ENCODE peak calls at places on chromosomes 4 and X, in eight cellular contexts. Z is MM.1S; Y is substantia nigra; L is NCI-H1436; P is putamen; R is NCI-H2029; H is stimulated activated CD8-positive, alpha-beta memory T cell treated with anti-CD3 and anti-CD28 coated beads, Interleukin-7, amount 100 ng/mL, for 24 hours; W is H54. S is an unnamed sample.
A peak's percentile ranks its signal among the peaks of the same experiment; 100 is the strongest.

GRCh38 chr4:52979020-52979419 is 116.9 kb downstream of the RASL11B start:
- DNase-seq in Z (no peak), R (no peak), H (no peak), Y (no peak), L (peak; percentile 58), P (no peak), W (no peak), S (no peak)

GRCh38 chrX:153333271-153333670 is 682 bp upstream of the ZNF275 start:
- DNase-seq in H (no peak), Y (no peak), P (no peak), W (no peak), R (no peak), Z (no peak), L (no peak), S (no peak)

GRCh38 chrX:48663241-48663640 is 20.4 kb upstream of the WAS start:
- DNase-seq in L (no peak), P (no peak), Z (no peak), Y (no peak), R (no peak), W (no peak), H (no peak), S (no peak)

GRCh38 chrX:129640737-129641136 is 14.0 kb downstream of the APLN start:
- DNase-seq in H (no peak), W (no peak), L (no peak), P (no peak), R (no peak), Z (no peak), Y (no peak), S (no peak)

GRCh38 chrX:281166-281999 is at the start of gene PLCXD1:
- DNase-seq in W (no peak), P (peak; percentile 68), Y (no peak), L (no peak), Z (peak; percentile 21), R (no peak), H (no peak), S (no peak)

GRCh38 chrX:1468250-1468772 is 15.6 kb upstream of the ASMTL start:
- DNase-seq in L (no peak), R (no peak), H (no peak), W (peak; percentile 82), Z (peak; percentile 90), Y (no peak), P (no peak), S (no peak)

GRCh38 chrX:151984891-151985290 is 10.4 kb upstream of the GABRE start:
- DNase-seq in R (no peak), Y (no peak), Z (no peak), H (no peak), L (no peak), W (no peak), P (no peak), S (no peak)

GRCh38 chrX:53093177-53093655 is 726 bp upstream of the KANTR start:
- DNase-seq in P (peak; percentile 57), Z (peak; percentile 76), L (peak; percentile 85), W (no peak), H (no peak), R (peak; percentile 59), Y (no peak), S (peak; percentile 63)

GRCh38 chr4:13160906-13161305 is 323.2 kb downstream of the RAB28 start:
- DNase-seq in L (no peak), H (no peak), Z (no peak), P (no peak), W (peak; percentile 9), Y (no peak), R (peak; percentile 81), S (no peak)

GRCh38 chr4:37392540-37393255 is 148.2 kb downstream of the NWD2 start:
- DNase-seq in Y (peak; percentile 33), P (peak; percentile 86), L (no peak), H (no peak), R (no peak), Z (no peak), W (peak; percentile 2), S (no peak)

GRCh38 chr4:19879330-19879729 is 372.4 kb upstream of the SLIT2 start:
- DNase-seq in P (no peak), Y (no peak), H (no peak), Z (no peak), L (no peak), R (no peak), W (no peak), S (no peak)

GRCh38 chr4:3801931-3802550 is 35.9 kb downstream of the ADRA2C start:
- DNase-seq in L (no peak), R (no peak), Z (no peak), W (no peak), Y (no peak), P (no peak), H (no peak), S (no peak)

GRCh38 chr4:5027366-5027765 is 8.1 kb upstream of the CYTL1 start:
- DNase-seq in H (no peak), W (no peak), L (no peak), P (no peak), Z (no peak), Y (no peak), R (no peak), S (no peak)